ENCODE peak calls at places on chromosomes 2 and 18, in ten cellular contexts. D is fibroblast of lung; G is dorsolateral prefrontal cortex; L is CD8-positive, alpha-beta T cell; O is mesenchymal stem cell; V is CD4-positive, alpha-beta T cell; B is body of pancreas; I is coronary artery; Q is aorta; M is cardiac muscle cell. X is an unnamed sample.

GRCh38 chr2:11043245-11043644 is 112.0 kb upstream of the SLC66A3 start:
- DNase-seq in D (no peak), O (no peak), M (no peak), Q (no peak), V (no peak), L (no peak), I (no peak), B (no peak), G (no peak), X (no peak)

GRCh38 chr18:76358774-76359173 is 136.3 kb downstream of the ZNF516 start:
- DNase-seq in L (no peak), V (no peak), G (no peak), O (no peak), Q (no peak), D (no peak), I (no peak), M (no peak), B (no peak), X (no peak)

GRCh38 chr2:131127076-131127475 is 21.9 kb downstream of the PLEKHB2 start:
- DNase-seq in M (no peak), I (no peak), V (no peak), Q (no peak), L (no peak), G (no peak), D (no peak), O (no peak), B (no peak), X (no peak)

GRCh38 chr18:57015036-57015805 is 131.7 kb upstream of the BOD1L2 start:
- DNase-seq in L (no peak), I (no peak), M (no peak), B (no peak), O (no peak), Q (no peak), G (no peak), V (no peak), D (no peak), X (no peak)

GRCh38 chr2:219475697-219476604 is 22.7 kb upstream of the GMPPA start:
- DNase-seq in V (peak), Q (peak), G (peak), B (peak), O (peak), I (no peak), L (peak), D (peak), M (peak), X (no peak)

GRCh38 chr2:143117225-143117624 is 12.0 kb upstream of the ARHGAP15 start:
- DNase-seq in V (no peak), D (no peak), I (no peak), Q (no peak), L (no peak), M (no peak), B (no peak), G (no peak), O (no peak), X (no peak)

GRCh38 chr2:191521608-191522208 is 156.2 kb upstream of the NABP1 start:
- DNase-seq in D (peak), M (peak), L (no peak), G (no peak), O (peak), I (no peak), V (no peak), Q (no peak), B (no peak), X (no peak)

GRCh38 chr2:207905546-207905945 is 119.8 kb downstream of the PLEKHM3 start:
- DNase-seq in L (no peak), G (no peak), I (no peak), D (no peak), O (no peak), B (no peak), V (no peak), Q (no peak), M (no peak), X (no peak)

GRCh38 chr2:45353879-45354278 is 257.2 kb downstream of the SRBD1 start:
- DNase-seq in I (no peak), L (no peak), V (no peak), G (no peak), Q (no peak), M (peak), D (peak), O (peak), B (no peak), X (no peak)

GRCh38 chr2:240214790-240215675 is 74.6 kb upstream of the OTOS start:
- DNase-seq in D (no peak), I (no peak), M (no peak), Q (peak), L (no peak), O (no peak), V (no peak), G (no peak), B (no peak), X (no peak)

GRCh38 chr18:50190236-50190635 is 4.7 kb downstream of the MYO5B start:
- DNase-seq in L (no peak), I (no peak), D (peak), V (no peak), B (no peak), O (no peak), Q (no peak), M (no peak), G (no peak), X (no peak)

GRCh38 chr18:45328762-45329161 is 286.5 kb upstream of the SLC14A2 start:
- DNase-seq in G (no peak), I (no peak), O (no peak), M (no peak), L (no peak), D (no peak), Q (no peak), B (no peak), V (no peak), X (no peak)

GRCh38 chr2:149858916-149859634 is 271.5 kb upstream of the MMADHC start:
- DNase-seq in G (no peak), B (no peak), L (no peak), I (no peak), D (peak), V (no peak), M (peak), Q (no peak), O (peak), X (no peak)

GRCh38 chr2:239748811-239749210 is 276.3 kb downstream of the NDUFA10 start:
- DNase-seq in Q (no peak), M (no peak), O (no peak), V (no peak), B (no peak), I (no peak), L (no peak), D (no peak), G (no peak), X (no peak)

GRCh38 chr2:9142551-9143263 is 63.9 kb upstream of the ASAP2 start:
- DNase-seq in V (peak), M (peak), O (peak), I (peak), G (peak), B (peak), Q (peak), D (peak), L (peak), X (peak)

GRCh38 chr2:161208527-161209139 is 48.4 kb downstream of the TANK start:
- DNase-seq in G (no peak), B (no peak), O (peak), D (peak), L (no peak), V (no peak), Q (no peak), I (no peak), M (peak), X (no peak)

GRCh38 chr2:215548714-215549113 is 112.8 kb upstream of the FN1 start:
- DNase-seq in D (peak), Q (no peak), I (no peak), M (peak), B (no peak), V (no peak), G (no peak), L (no peak), O (no peak), X (no peak)

GRCh38 chr18:59821983-59822382 is 77.8 kb upstream of the PMAIP1 start:
- DNase-seq in G (no peak), O (no peak), M (no peak), B (no peak), L (no peak), Q (no peak), V (no peak), D (peak), I (no peak), X (no peak)

GRCh38 chr2:24708537-24709152 is 84.5 kb downstream of the PTRHD1 start:
- DNase-seq in L (no peak), G (no peak), I (no peak), Q (no peak), D (peak), V (no peak), B (no peak), M (peak), O (peak), X (no peak)

GRCh38 chr2:195092341-195092740 is 564.7 kb upstream of the SLC39A10 start:
- DNase-seq in I (no peak), V (no peak), M (no peak), D (no peak), L (no peak), Q (no peak), B (no peak), O (no peak), G (no peak), X (no peak)

GRCh38 chr2:102768892-102769291 is 7.1 kb downstream of the TMEM182 start:
- DNase-seq in M (no peak), G (no peak), O (no peak), Q (no peak), I (no peak), B (no peak), D (no peak), V (no peak), L (no peak), X (no peak)

GRCh38 chr2:227150222-227150936 is 13.6 kb downstream of the COL4A4 start:
- DNase-seq in M (no peak), L (no peak), I (no peak), D (no peak), Q (no peak), G (no peak), O (no peak), V (no peak), B (no peak), X (no peak)

GRCh38 chr2:198097628-198098027 is 293.2 kb downstream of the PLCL1 start:
- DNase-seq in G (no peak), V (no peak), B (no peak), I (no peak), M (no peak), Q (no peak), O (no peak), L (no peak), D (no peak), X (no peak)

GRCh38 chr18:58581265-58581664 is 47.6 kb downstream of the ALPK2 start:
- DNase-seq in B (no peak), L (no peak), G (no peak), M (peak), I (no peak), O (peak), D (peak), V (no peak), Q (no peak), X (no peak)

GRCh38 chr2:3465844-3466481 is 53.4 kb downstream of the ADI1 start:
- DNase-seq in D (peak), I (no peak), M (peak), B (no peak), G (no peak), Q (peak), L (no peak), V (no peak), O (peak), X (no peak)

GRCh38 chr2:216430811-216431210 is 18.5 kb downstream of the SMARCAL1 start:
- DNase-seq in L (no peak), O (no peak), V (no peak), D (no peak), Q (no peak), B (no peak), G (no peak), I (no peak), M (no peak), X (no peak)

GRCh38 chr2:5696351-5696740 is 4.2 kb downstream of the SOX11 start:
- DNase-seq in M (peak), I (no peak), O (peak), D (peak), V (no peak), L (no peak), Q (peak), G (no peak), B (no peak), X (no peak)

GRCh38 chr2:105072039-105072438 is 34.2 kb downstream of the MRPS9 start:
- DNase-seq in V (no peak), D (no peak), O (no peak), M (no peak), L (no peak), Q (no peak), G (no peak), I (no peak), B (no peak), X (no peak)

GRCh38 chr18:23235860-23236259 is 100.6 kb downstream of the CABLES1 start:
- DNase-seq in L (no peak), O (no peak), M (no peak), G (no peak), V (no peak), D (no peak), Q (no peak), B (no peak), I (no peak), X (no peak)

DNA sequence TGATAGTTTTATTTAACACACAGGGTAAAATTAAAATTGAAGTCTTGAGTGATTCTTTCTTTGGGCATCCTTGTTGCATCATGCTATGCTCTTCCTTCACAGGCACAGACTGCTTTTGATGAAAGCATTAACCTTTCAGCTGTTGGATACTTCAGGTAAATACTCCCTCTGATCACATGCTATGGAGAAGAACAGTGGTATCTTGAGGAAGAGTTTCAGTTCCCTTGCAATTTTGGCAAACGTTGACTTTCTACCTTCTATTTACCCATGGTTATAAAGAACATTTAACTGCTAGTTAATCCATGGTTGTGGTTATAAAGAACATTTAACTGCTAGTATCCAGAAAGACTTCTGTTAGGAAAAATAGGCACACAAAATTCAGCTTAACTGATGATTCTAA is 75.7 kb downstream of the AOX1 start:
- DNase-seq in B (no peak), V (no peak), M (no peak), D (no peak), I (no peak), L (no peak), G (no peak), O (no peak), Q (no peak), X (no peak)
- H3K27ac ChIP-seq in B (no peak), V (no peak), M (no peak), D (no peak), I (no peak), L (no peak), G (no peak), O (no peak), Q (no peak), X (no peak)

GRCh38 chr18:67359868-67360838 is 156.4 kb downstream of the DSEL start:
- DNase-seq in L (no peak), Q (peak), B (peak), D (peak), O (peak), M (peak), I (peak), G (no peak), V (no peak), X (no peak)
- H3K27ac ChIP-seq in L (no peak), Q (peak), B (peak), D (no peak), O (peak), M (no peak), I (peak), G (peak), V (no peak), X (no peak)

GRCh38 chr2:116754371-116755101 is 1060.0 kb upstream of the DDX18 start:
- DNase-seq in M (no peak), L (no peak), B (no peak), D (no peak), I (no peak), O (no peak), V (no peak), Q (no peak), G (no peak), X (no peak)
- H3K27ac ChIP-seq in M (no peak), L (no peak), B (no peak), D (no peak), I (no peak), O (no peak), V (no peak), Q (no peak), G (no peak), X (no peak)

GRCh38 chr2:36596397-36596796 is 1.6 kb downstream of the FEZ2 start:
- DNase-seq in Q (no peak), B (no peak), L (no peak), G (no peak), M (no peak), V (no peak), O (no peak), D (no peak), I (no peak), X (no peak)

GRCh38 chr2:36597532-36598377 is at the start of gene FEZ2:
- DNase-seq in M (peak), I (peak), Q (peak), D (peak), G (peak), L (peak), V (peak), B (peak), O (peak), X (peak)

GRCh38 chr2:36594849-36595248 is 3.1 kb downstream of the FEZ2 start:
- DNase-seq in M (no peak), Q (no peak), B (no peak), G (no peak), D (no peak), V (no peak), L (no peak), I (no peak), O (no peak), X (no peak)

GRCh38 chr2:36597003-36597531 is 901 bp downstream of the FEZ2 start:
- DNase-seq in Q (no peak), M (peak), I (no peak), V (no peak), G (peak), B (no peak), O (no peak), D (no peak), L (no peak), X (no peak)
- H3K27ac ChIP-seq in Q (no peak), M (peak), I (peak), V (no peak), G (peak), B (peak), O (peak), D (peak), L (peak), X (peak)

GRCh38 chr2:179927041-179927440 is 65.6 kb upstream of the ZNF385B start:
- DNase-seq in I (no peak), V (no peak), O (no peak), M (no peak), Q (no peak), G (no peak), B (no peak), L (no peak), D (peak), X (no peak)
- H3K27ac ChIP-seq in I (no peak), V (no peak), O (no peak), M (no peak), Q (no peak), G (no peak), B (no peak), L (no peak), D (no peak), X (no peak)

GRCh38 chr2:230811508-230811907 is 53.2 kb upstream of the ITM2C start:
- DNase-seq in G (no peak), I (no peak), B (no peak), L (no peak), Q (no peak), D (peak), O (peak), M (peak), V (no peak), X (no peak)
- H3K27ac ChIP-seq in G (no peak), I (no peak), B (no peak), L (no peak), Q (no peak), D (no peak), O (no peak), M (no peak), V (no peak), X (no peak)

GRCh38 chr2:205768815-205769493 is 86.7 kb downstream of the NRP2 start:
- DNase-seq in V (no peak), O (peak), D (peak), B (no peak), I (no peak), L (no peak), M (peak), G (no peak), Q (no peak), X (no peak)

GRCh38 chr2:205770557-205770956 is 88.3 kb downstream of the NRP2 start:
- DNase-seq in Q (no peak), L (no peak), I (no peak), M (no peak), V (no peak), B (no peak), O (no peak), D (no peak), G (no peak), X (no peak)

GRCh38 chr2:205769494-205769848 is 87.2 kb downstream of the NRP2 start:
- DNase-seq in I (no peak), V (no peak), B (no peak), L (no peak), G (no peak), M (peak), O (peak), D (peak), Q (no peak), X (no peak)

GRCh38 chr2:205771063-205771462 is 88.8 kb downstream of the NRP2 start:
- DNase-seq in V (no peak), L (no peak), B (no peak), D (peak), Q (no peak), I (no peak), O (peak), G (no peak), M (no peak), X (no peak)

GRCh38 chr2:205769879-205770278 is 87.6 kb downstream of the NRP2 start:
- DNase-seq in M (no peak), I (no peak), V (no peak), D (peak), B (no peak), Q (no peak), G (no peak), L (no peak), O (no peak), X (no peak)
- H3K27ac ChIP-seq in M (no peak), I (no peak), V (no peak), D (no peak), B (no peak), Q (no peak), G (no peak), L (no peak), O (no peak), X (no peak)